ENCODE peak calls at places on chromosomes 13 and 19, in five cellular contexts. R is stimulated activated effector memory CD8-positive, alpha-beta T cell treated with anti-CD3 and anti-CD28 coated beads, Interleukin-12 subunit alpha, Interleukin-12 subunit beta, amount 100 ng/mL, for 72 hours; M is nucleus accumbens; K is NCI-H69; J is mesothelial cell of epicardium. L is an unnamed sample.

GRCh38 chr19:53192771-53193533 is at the start of gene ZNF665:
- DNase-seq in R (peak), J (peak), M (peak), K (peak), L (peak)

GRCh38 chr13:105702441-105702840 is 833.0 kb downstream of the EFNB2 start:
- DNase-seq in K (no peak), J (no peak), R (no peak), M (no peak), L (no peak)

GRCh38 chr13:34143637-34144036 is 325.7 kb downstream of the RFC3 start:
- DNase-seq in K (no peak), M (no peak), J (no peak), R (no peak), L (no peak)

GRCh38 chr19:56112313-56112709 is 8.8 kb downstream of the ZNF787 start:
- DNase-seq in M (no peak), R (no peak), K (peak), J (no peak), L (no peak)

GRCh38 chr19:53432088-53432661 is 391 bp downstream of the ZNF761 start:
- DNase-seq in J (peak), M (no peak), R (no peak), K (peak), L (no peak)

GRCh38 chr13:98641075-98641474 is 64.2 kb upstream of the STK24 start:
- DNase-seq in R (no peak), K (no peak), M (no peak), J (no peak), L (no peak)

GRCh38 chr19:45770192-45771101 is 1.4 kb upstream of the SIX5 start:
- DNase-seq in R (peak), K (peak), J (peak), M (peak), L (peak)

GRCh38 chr19:10797078-10797477 is 38.9 kb downstream of the TMED1 start:
- DNase-seq in M (no peak), J (no peak), K (no peak), R (peak), L (no peak)

GRCh38 chr13:79780240-79780639 is 299.3 kb downstream of the NDFIP2 start:
- DNase-seq in M (no peak), J (no peak), K (no peak), R (no peak), L (no peak)